ENCODE peak calls at places on chromosomes 13 and 19, in four cellular contexts. J is heart left ventricle, H is transverse colon, T is IMR-90. C is an unnamed sample.

GRCh38 chr13:90448466-90449037 is 898.9 kb upstream of the MIR17HG start:
- DNase-seq in J (no peak), H (no peak), T (no peak), C (no peak)

GRCh38 chr13:44141213-44141724 is 232.4 kb upstream of the SERP2 start:
- DNase-seq in J (no peak), H (no peak), T (no peak), C (peak)

GRCh38 chr19:29375429-29376093 is 150.2 kb upstream of the VSTM2B start:
- DNase-seq in J (no peak), H (no peak), T (no peak), C (no peak)

GRCh38 chr13:28489536-28489935 is 5.4 kb downstream of the FLT1 start:
- DNase-seq in J (no peak), H (no peak), T (peak), C (no peak)

GRCh38 chr19:35332817-35333216 is 3.8 kb downstream of the CD22 start:
- DNase-seq in J (no peak), H (no peak), T (no peak), C (no peak)

GRCh38 chr13:94679614-94680013 is 32.7 kb downstream of the SOX21 start:
- DNase-seq in J (no peak), H (no peak), T (no peak), C (no peak)

GRCh38 chr19:51712461-51713081 is 11.2 kb downstream of the HAS1 start:
- DNase-seq in J (no peak), H (no peak), T (peak), C (no peak)

GRCh38 chr19:38691938-38692457 is 44.5 kb downstream of the ACTN4 start:
- DNase-seq in J (no peak), H (peak), T (peak), C (no peak)

GRCh38 chr19:55083004-55083850 is 7.6 kb downstream of the EPS8L1 start:
- DNase-seq in J (peak), H (no peak), T (no peak), C (no peak)

GRCh38 chr19:35060160-35060855 is 18.8 kb downstream of the HPN start:
- DNase-seq in J (peak), H (no peak), T (no peak), C (no peak)

GRCh38 chr19:47272448-47273312 is 2.0 kb upstream of the INAFM1 start:
- DNase-seq in J (no peak), H (peak), T (no peak), C (peak)

GRCh38 chr19:34722353-34722752 is 11.7 kb upstream of the ZNF181 start:
- DNase-seq in J (no peak), H (no peak), T (no peak), C (no peak)

GRCh38 chr13:24063281-24063851 is 97.2 kb upstream of the SPATA13 start:
- DNase-seq in J (no peak), H (no peak), T (no peak), C (no peak)

GRCh38 chr19:10006335-10006708 is 4.0 kb downstream of the COL5A3 start:
- DNase-seq in J (peak), H (peak), T (peak), C (no peak)

GRCh38 chr13:44648392-44649117 is 72.4 kb upstream of the TSC22D1 start:
- DNase-seq in J (no peak), H (no peak), T (no peak), C (no peak)

GRCh38 chr13:110634558-110634957 is 19.2 kb downstream of the NAXD start:
- DNase-seq in J (no peak), H (no peak), T (peak), C (no peak)

GRCh38 chr19:4639531-4640246 is 373 bp downstream of the TNFAIP8L1 start:
- DNase-seq in J (peak), H (peak), T (no peak), C (no peak)

GRCh38 chr13:33090755-33091454 is 74.7 kb downstream of the KL start:
- DNase-seq in J (no peak), H (no peak), T (no peak), C (no peak)

GRCh38 chr13:25406377-25406776 is 34.6 kb downstream of the ATP8A2 start:
- DNase-seq in J (no peak), H (no peak), T (no peak), C (no peak)

GRCh38 chr13:27360562-27360961 is 63.9 kb upstream of the GTF3A start:
- DNase-seq in J (no peak), H (no peak), T (peak), C (no peak)

GRCh38 chr13:48194392-48194754 is 38.6 kb upstream of the ITM2B start:
- DNase-seq in J (no peak), H (no peak), T (no peak), C (no peak)

GRCh38 chr19:11380653-11381534 is 3.2 kb downstream of the EPOR start:
- DNase-seq in J (peak), H (peak), T (peak), C (peak)

GRCh38 chr19:11379857-11380350 is 4.2 kb downstream of the EPOR start:
- DNase-seq in J (no peak), H (no peak), T (no peak), C (no peak)

GRCh38 chr19:11382898-11383705 is 1.0 kb downstream of the EPOR start:
- DNase-seq in J (peak), H (peak), T (no peak), C (peak)

GRCh38 chr19:11383706-11384048 is 437 bp downstream of the EPOR start:
- DNase-seq in J (no peak), H (no peak), T (no peak), C (no peak)

DNA sequence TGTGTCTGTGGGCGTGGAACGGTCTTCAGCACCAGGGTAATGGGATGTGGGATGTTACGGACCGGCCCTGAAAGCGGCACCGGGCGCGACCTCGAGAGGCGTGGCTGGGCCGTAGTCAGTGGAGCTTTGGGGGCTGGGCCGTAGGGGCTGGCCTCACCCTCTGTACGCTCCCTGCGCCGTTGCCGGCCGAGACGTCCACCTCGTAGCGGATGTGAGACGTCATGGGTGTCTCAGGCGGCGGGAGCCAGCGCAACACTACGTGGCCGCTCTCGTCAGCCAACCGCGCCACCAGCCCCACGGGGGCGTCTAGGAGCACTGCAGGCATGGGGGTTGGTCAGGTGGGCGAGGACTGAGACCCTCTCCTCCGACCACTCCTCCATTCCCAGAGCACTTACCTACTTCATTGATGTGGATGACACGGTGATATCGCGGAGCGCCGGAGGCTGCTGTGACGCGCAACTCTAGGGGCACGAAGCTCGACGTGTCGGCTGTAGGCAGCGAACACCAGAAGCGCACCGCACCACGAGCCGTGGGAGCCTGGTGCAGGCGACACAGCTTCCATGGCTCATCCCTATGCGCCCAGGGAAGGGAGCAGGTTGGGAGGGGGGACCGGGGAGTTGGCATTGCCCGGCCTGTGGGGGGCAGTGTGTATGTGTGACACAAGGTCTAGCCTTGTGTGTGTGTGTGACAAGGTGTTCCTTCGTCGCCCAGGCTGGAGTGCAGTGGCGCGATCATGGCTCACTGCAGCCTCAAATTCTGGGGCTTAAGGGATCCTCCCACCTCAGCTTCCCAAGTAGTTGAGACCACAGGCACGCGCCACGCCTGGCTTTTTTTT is 2.4 kb downstream of the EPOR start:
- DNase-seq in J (peak), H (peak), T (peak), C (peak)
- TF ChIP-seq POLR2A in J (no peak), H (no peak), T (no peak), C (no peak)

GRCh38 chr19:16822648-16823047 is 6.5 kb upstream of the SIN3B start:
- DNase-seq in J (no peak), H (no peak), T (no peak), C (no peak)
- H3K4me3 ChIP-seq in J (no peak), H (no peak), T (no peak), C (no peak)

DNA sequence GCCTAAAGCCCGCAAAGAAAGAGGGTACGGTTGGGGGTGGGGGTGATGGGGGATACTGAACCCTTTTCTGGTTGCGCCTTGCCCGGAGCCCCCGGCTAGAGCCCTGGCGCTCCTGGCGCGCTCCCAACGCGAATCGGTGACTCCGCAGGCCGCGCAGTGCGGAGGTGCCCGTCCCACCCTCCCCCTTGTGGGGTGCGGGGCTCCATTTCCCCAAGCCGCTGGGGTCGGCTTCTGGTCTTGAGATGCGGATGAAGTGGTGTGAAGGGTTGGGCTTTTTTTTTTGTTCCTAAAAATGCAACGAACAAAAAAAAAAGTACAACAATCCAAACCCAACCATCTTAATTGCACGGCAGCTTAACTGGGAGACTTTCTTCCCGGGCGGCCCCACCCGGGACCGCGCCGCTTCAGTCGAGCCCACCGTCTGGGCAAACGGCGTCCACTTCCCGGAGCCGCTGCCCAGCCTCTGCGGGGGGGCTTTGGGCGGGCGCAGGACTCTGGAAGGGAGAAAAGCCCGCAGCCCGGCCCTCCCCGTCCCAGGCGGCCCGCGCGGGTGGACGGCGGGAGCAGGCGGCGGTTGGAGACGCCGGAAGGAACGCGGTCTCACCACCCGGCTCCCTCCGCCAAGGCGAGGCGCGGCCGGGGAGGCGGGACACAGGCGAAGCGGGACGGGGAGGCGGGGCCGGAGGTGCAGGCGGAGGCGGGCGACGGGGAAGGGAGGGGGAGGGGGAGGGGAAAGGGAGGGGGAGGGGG is 501 bp upstream of the TRIM13 start:
- DNase-seq in J (peak), H (peak), T (peak), C (peak)
- TF ChIP-seq POLR2A in J (no peak), H (peak), T (peak), C (peak)

DNA sequence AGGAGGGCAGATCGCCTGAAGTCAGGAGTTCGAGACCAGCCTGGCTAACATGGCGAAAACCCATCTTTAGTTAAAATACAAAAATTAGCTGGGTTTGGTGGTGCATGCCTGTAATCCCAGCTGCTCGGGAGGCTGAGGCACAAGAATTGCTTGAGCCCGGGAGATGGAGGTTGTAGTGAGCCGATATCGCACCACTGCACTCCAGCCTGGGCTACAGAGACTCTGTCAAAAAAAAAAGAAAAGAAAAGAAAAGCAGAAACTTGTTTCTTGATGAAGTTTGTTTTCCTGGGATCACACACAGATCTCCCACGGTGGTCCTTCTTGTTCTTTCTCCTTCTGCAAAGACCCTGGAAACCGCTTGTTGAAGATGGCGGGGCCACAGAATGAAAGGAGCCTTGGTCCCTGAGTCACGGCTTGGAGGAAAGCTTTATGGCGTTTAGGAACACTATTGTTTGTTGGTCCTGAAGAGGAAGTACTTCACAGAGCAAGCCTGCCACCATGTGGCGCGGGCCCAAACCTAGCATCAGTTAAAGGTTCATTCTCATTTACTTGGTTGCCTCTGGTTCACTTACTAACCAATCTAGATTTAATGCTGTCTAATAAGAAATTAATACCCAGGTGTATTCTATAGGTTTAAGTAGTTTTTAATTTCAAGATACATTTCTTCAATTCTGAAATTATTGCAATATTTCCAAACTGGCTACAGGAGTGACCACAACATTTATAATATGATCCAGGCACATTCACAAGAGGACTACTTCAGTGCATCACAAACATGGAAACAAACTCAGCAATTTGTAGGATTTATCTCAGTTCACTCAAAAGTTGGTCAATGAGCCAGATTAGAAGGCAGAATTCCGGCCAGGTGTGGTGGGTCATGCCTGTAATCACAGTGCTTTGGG is 21.3 kb upstream of the ARL11 start:
- DNase-seq in J (peak), H (peak), T (peak), C (peak)
- H3K4me3 ChIP-seq in J (peak), H (peak), T (peak), C (peak)

GRCh38 chr19:40690050-40690698 is at the start of gene NUMBL:
- DNase-seq in J (no peak), H (no peak), T (no peak), C (no peak)

GRCh38 chr19:40691421-40692211 is 1.2 kb upstream of the NUMBL start:
- DNase-seq in J (peak), H (no peak), T (no peak), C (no peak)

GRCh38 chr19:40689339-40690049 is 957 bp downstream of the NUMBL start:
- DNase-seq in J (peak), H (no peak), T (no peak), C (no peak)

GRCh38 chr19:40692212-40692551 is 1.7 kb upstream of the NUMBL start:
- DNase-seq in J (no peak), H (no peak), T (no peak), C (no peak)

GRCh38 chr19:40690699-40691420 is 409 bp upstream of the NUMBL start:
- DNase-seq in J (peak), H (peak), T (peak), C (peak)
- TF ChIP-seq POLR2A in J (no peak), H (peak), T (no peak), C (no peak)

GRCh38 chr19:56508282-56508778 is 675 bp downstream of the ZNF471 start:
- DNase-seq in J (no peak), H (no peak), T (no peak), C (no peak)
- H3K4me3 ChIP-seq in J (peak), H (peak), T (peak), C (peak)

GRCh38 chr13:111944171-111944583 is 122.8 kb upstream of the SOX1 start:
- DNase-seq in J (no peak), H (no peak), T (no peak), C (no peak)
- TF ChIP-seq POLR2A in J (no peak), H (no peak), T (no peak), C (no peak)

DNA sequence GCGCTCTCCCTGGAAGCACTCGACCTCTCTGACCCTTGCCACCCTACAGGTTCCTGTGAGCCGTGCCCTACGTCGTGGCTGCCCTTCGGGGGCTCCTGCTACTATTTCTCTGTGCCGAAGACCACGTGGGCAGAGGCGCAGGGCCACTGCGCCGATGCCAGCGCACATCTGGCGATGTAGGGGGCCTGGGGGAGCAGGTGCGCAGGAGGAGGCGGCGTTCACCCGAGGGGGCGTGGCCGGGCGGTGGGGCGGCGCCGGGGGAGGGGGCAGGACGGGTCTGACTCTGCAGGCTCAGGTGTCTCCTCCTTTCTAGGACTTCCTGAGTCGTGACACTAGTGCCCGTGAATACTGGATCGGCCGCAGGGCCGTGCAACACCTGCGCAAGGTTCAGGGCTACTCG is 26.4 kb downstream of the CLEC4M start:
- DNase-seq in J (no peak), H (peak), T (no peak), C (no peak)
- H3K4me3 ChIP-seq in J (no peak), H (no peak), T (no peak), C (no peak)

C was measured in tibial nerve.